ENCODE peak calls at places on chromosomes 3 and 15, in ten cellular contexts. J, M, U, B, G, H, P, L, Y and N are unnamed samples.

GRCh38 chr3:130699765-130700164 is 46.9 kb downstream of the PIK3R4 start:
- DNase-seq in J (no peak), M (no peak), U (no peak), B (no peak), G (no peak), H (peak), P (no peak), L (no peak), Y (no peak), N (peak)

GRCh38 chr15:90097475-90097874 is 4.8 kb downstream of the IDH2 start:
- DNase-seq in J (no peak), M (no peak), U (peak), B (no peak), G (no peak), H (peak), P (no peak), L (peak), Y (no peak), N (no peak)

GRCh38 chr15:64105113-64105704 is 9.4 kb downstream of the SNX1 start:
- DNase-seq in J (no peak), M (peak), U (no peak), B (no peak), G (no peak), H (no peak), P (no peak), L (no peak), Y (no peak), N (peak)

GRCh38 chr15:74193905-74194304 is 8.7 kb downstream of the STRA6 start:
- DNase-seq in J (no peak), M (no peak), U (no peak), B (no peak), G (no peak), H (no peak), P (no peak), L (no peak), Y (no peak), N (no peak)

GRCh38 chr3:99159220-99159762 is 257.8 kb upstream of the DCBLD2 start:
- DNase-seq in J (no peak), M (no peak), U (no peak), B (no peak), G (no peak), H (no peak), P (no peak), L (no peak), Y (no peak), N (no peak)

GRCh38 chr15:41032079-41032328 is 78.7 kb downstream of the CHAC1 start:
- DNase-seq in J (no peak), M (no peak), U (no peak), B (no peak), G (no peak), H (no peak), P (no peak), L (no peak), Y (no peak), N (no peak)

GRCh38 chr3:4976109-4976508 is 3.1 kb upstream of the BHLHE40 start:
- DNase-seq in J (peak), M (peak), U (peak), B (peak), G (no peak), H (peak), P (peak), L (no peak), Y (peak), N (peak)

GRCh38 chr3:38575279-38575843 is 74.1 kb downstream of the SCN5A start:
- DNase-seq in J (no peak), M (no peak), U (no peak), B (no peak), G (no peak), H (no peak), P (no peak), L (no peak), Y (no peak), N (no peak)

GRCh38 chr3:98784042-98784441 is 20.9 kb downstream of the ST3GAL6 start:
- DNase-seq in J (no peak), M (no peak), U (no peak), B (no peak), G (no peak), H (no peak), P (no peak), L (no peak), Y (peak), N (no peak)

GRCh38 chr3:165768680-165769079 is 68.5 kb downstream of the BCHE start:
- DNase-seq in J (peak), M (no peak), U (no peak), B (no peak), G (no peak), H (no peak), P (no peak), L (no peak), Y (peak), N (no peak)

GRCh38 chr3:192889694-192890093 is 28.0 kb downstream of the MB21D2 start:
- DNase-seq in J (no peak), M (no peak), U (no peak), B (no peak), G (no peak), H (no peak), P (no peak), L (no peak), Y (no peak), N (no peak)

GRCh38 chr3:13420817-13421755 is 964 bp upstream of the NUP210 start:
- DNase-seq in J (peak), M (peak), U (peak), B (peak), G (no peak), H (peak), P (no peak), L (peak), Y (no peak), N (no peak)

GRCh38 chr3:36244728-36245127 is 135.6 kb upstream of the STAC start:
- DNase-seq in J (no peak), M (no peak), U (no peak), B (no peak), G (peak), H (no peak), P (no peak), L (no peak), Y (peak), N (no peak)

GRCh38 chr3:67030785-67031740 is 33.0 kb downstream of the KBTBD8 start:
- DNase-seq in J (no peak), M (no peak), U (no peak), B (no peak), G (no peak), H (no peak), P (no peak), L (no peak), Y (no peak), N (no peak)

GRCh38 chr3:16808393-16809107 is 76.2 kb upstream of the PLCL2 start:
- DNase-seq in J (no peak), M (no peak), U (no peak), B (no peak), G (no peak), H (no peak), P (no peak), L (no peak), Y (no peak), N (no peak)

GRCh38 chr3:108472011-108472591 is 38.3 kb downstream of the MYH15 start:
- DNase-seq in J (no peak), M (peak), U (no peak), B (no peak), G (peak), H (no peak), P (no peak), L (no peak), Y (peak), N (peak)

GRCh38 chr15:49751191-49751590 is 130.3 kb downstream of the DTWD1 start:
- DNase-seq in J (no peak), M (no peak), U (no peak), B (no peak), G (no peak), H (no peak), P (no peak), L (no peak), Y (no peak), N (no peak)

GRCh38 chr15:78259232-78259631 is 5.1 kb upstream of the DNAJA4 start:
- DNase-seq in J (no peak), M (no peak), U (no peak), B (no peak), G (no peak), H (no peak), P (no peak), L (no peak), Y (no peak), N (no peak)

GRCh38 chr3:105752791-105753415 is 115.9 kb downstream of the CBLB start:
- DNase-seq in J (no peak), M (no peak), U (no peak), B (no peak), G (no peak), H (peak), P (no peak), L (peak), Y (peak), N (no peak)

GRCh38 chr3:64674591-64675076 is 13.2 kb downstream of the ADAMTS9 start:
- DNase-seq in J (no peak), M (no peak), U (no peak), B (no peak), G (peak), H (no peak), P (no peak), L (no peak), Y (no peak), N (no peak)

GRCh38 chr3:101268987-101269386 is 51.4 kb downstream of the IMPG2 start:
- DNase-seq in J (no peak), M (no peak), U (no peak), B (no peak), G (no peak), H (no peak), P (no peak), L (no peak), Y (no peak), N (no peak)

GRCh38 chr3:112017081-112017480 is 17.5 kb upstream of the TMPRSS7 start:
- DNase-seq in J (no peak), M (no peak), U (no peak), B (no peak), G (no peak), H (no peak), P (no peak), L (no peak), Y (no peak), N (no peak)

GRCh38 chr15:76058714-76059319 is 968 bp upstream of the TMEM266 start:
- DNase-seq in J (peak), M (peak), U (no peak), B (no peak), G (no peak), H (peak), P (peak), L (no peak), Y (peak), N (no peak)

GRCh38 chr3:25150199-25150598 is 277.9 kb upstream of the RARB start:
- DNase-seq in J (no peak), M (no peak), U (no peak), B (no peak), G (no peak), H (no peak), P (no peak), L (no peak), Y (no peak), N (no peak)

GRCh38 chr3:87307805-87308204 is 31.4 kb upstream of the POU1F1 start:
- DNase-seq in J (no peak), M (no peak), U (no peak), B (no peak), G (no peak), H (peak), P (no peak), L (no peak), Y (no peak), N (no peak)

GRCh38 chr3:186102687-186103086 is 6.2 kb downstream of the ETV5 start:
- DNase-seq in J (no peak), M (no peak), U (no peak), B (peak), G (no peak), H (no peak), P (no peak), L (no peak), Y (no peak), N (peak)

GRCh38 chr3:79367066-79367465 is 400.7 kb downstream of the ROBO1 start:
- DNase-seq in J (no peak), M (no peak), U (no peak), B (no peak), G (peak), H (no peak), P (no peak), L (no peak), Y (peak), N (peak)

GRCh38 chr3:184241447-184242296 is 7.1 kb downstream of the ALG3 start:
- DNase-seq in J (peak), M (peak), U (peak), B (peak), G (no peak), H (no peak), P (no peak), L (no peak), Y (peak), N (peak)

GRCh38 chr3:153293222-153293621 is 131.2 kb downstream of the RAP2B start:
- DNase-seq in J (no peak), M (no peak), U (no peak), B (no peak), G (no peak), H (no peak), P (no peak), L (no peak), Y (peak), N (peak)

GRCh38 chr3:193743702-193744047 is 150.7 kb downstream of the OPA1 start:
- DNase-seq in J (no peak), M (no peak), U (no peak), B (no peak), G (no peak), H (peak), P (no peak), L (no peak), Y (no peak), N (no peak)

GRCh38 chr3:188840290-188840689 is 331.5 kb upstream of the TPRG1 start:
- DNase-seq in J (no peak), M (no peak), U (no peak), B (no peak), G (no peak), H (no peak), P (no peak), L (no peak), Y (no peak), N (no peak)

GRCh38 chr3:49171119-49171774 is at the start of gene KLHDC8B:
- DNase-seq in J (peak), M (peak), U (peak), B (peak), G (no peak), H (peak), P (peak), L (peak), Y (peak), N (peak)

GRCh38 chr3:27758083-27758482 is 36.0 kb upstream of the EOMES start:
- DNase-seq in J (no peak), M (no peak), U (no peak), B (no peak), G (peak), H (no peak), P (no peak), L (no peak), Y (peak), N (peak)

GRCh38 chr3:112413074-112413473 is 80.1 kb downstream of the CD200 start:
- DNase-seq in J (no peak), M (no peak), U (no peak), B (no peak), G (no peak), H (no peak), P (no peak), L (no peak), Y (no peak), N (no peak)

GRCh38 chr3:10400050-10400748 is 79.3 kb upstream of the SEC13 start:
- DNase-seq in J (no peak), M (no peak), U (no peak), B (peak), G (no peak), H (no peak), P (no peak), L (no peak), Y (no peak), N (peak)

GRCh38 chr3:69204315-69204957 is 82.0 kb upstream of the LMOD3 start:
- DNase-seq in J (no peak), M (no peak), U (no peak), B (no peak), G (no peak), H (peak), P (no peak), L (no peak), Y (no peak), N (peak)

GRCh38 chr3:105860649-105861048 is 8.2 kb downstream of the CBLB start:
- DNase-seq in J (no peak), M (no peak), U (no peak), B (no peak), G (no peak), H (no peak), P (no peak), L (no peak), Y (no peak), N (no peak)

GRCh38 chr3:9109570-9109914 is 139.9 kb downstream of the SRGAP3 start:
- DNase-seq in J (no peak), M (no peak), U (no peak), B (no peak), G (no peak), H (no peak), P (no peak), L (no peak), Y (no peak), N (no peak)

GRCh38 chr3:9110316-9110715 is 139.1 kb downstream of the SRGAP3 start:
- DNase-seq in J (no peak), M (no peak), U (peak), B (no peak), G (no peak), H (no peak), P (no peak), L (no peak), Y (no peak), N (no peak)

GRCh38 chr3:9113040-9113439 is 136.4 kb downstream of the SRGAP3 start:
- DNase-seq in J (no peak), M (no peak), U (no peak), B (no peak), G (no peak), H (no peak), P (no peak), L (no peak), Y (no peak), N (no peak)

GRCh38 chr3:9110802-9111201 is 138.6 kb downstream of the SRGAP3 start:
- DNase-seq in J (no peak), M (no peak), U (no peak), B (no peak), G (no peak), H (no peak), P (no peak), L (no peak), Y (no peak), N (no peak)

GRCh38 chr3:9111349-9112265 is 137.8 kb downstream of the SRGAP3 start:
- DNase-seq in J (peak), M (no peak), U (no peak), B (peak), G (no peak), H (no peak), P (no peak), L (no peak), Y (no peak), N (peak)
- TF ChIP-seq CTCF in J (peak), M (no peak), U (no peak), B (no peak), G (no peak), H (peak), P (no peak), L (no peak), Y (no peak), N (no peak)

DNA sequence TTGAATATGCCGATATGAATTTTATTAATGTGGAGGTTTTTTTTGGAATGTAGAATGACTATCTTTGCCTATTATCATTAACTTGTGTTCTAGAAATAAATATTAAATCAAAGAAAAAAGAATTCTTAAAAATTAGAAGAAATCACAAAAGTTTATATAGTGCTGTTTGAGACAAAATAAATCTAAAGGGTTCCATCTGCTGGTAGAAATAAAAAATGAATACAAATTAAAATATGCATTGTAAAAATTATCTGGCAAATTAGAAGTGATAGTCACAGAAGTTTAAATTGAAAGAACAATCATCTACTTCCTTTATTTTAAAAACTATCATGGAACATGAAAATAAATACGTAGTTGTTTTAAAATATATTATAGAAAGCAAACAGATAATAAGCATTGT is 22.7 kb upstream of the ZBTB20 start:
- DNase-seq in J (no peak), M (no peak), U (no peak), B (no peak), G (no peak), H (no peak), P (no peak), L (no peak), Y (no peak), N (no peak)
- TF ChIP-seq CTCF in J (no peak), M (no peak), U (peak), B (peak), G (no peak), H (no peak), P (peak), L (peak), Y (no peak), N (peak)

DNA sequence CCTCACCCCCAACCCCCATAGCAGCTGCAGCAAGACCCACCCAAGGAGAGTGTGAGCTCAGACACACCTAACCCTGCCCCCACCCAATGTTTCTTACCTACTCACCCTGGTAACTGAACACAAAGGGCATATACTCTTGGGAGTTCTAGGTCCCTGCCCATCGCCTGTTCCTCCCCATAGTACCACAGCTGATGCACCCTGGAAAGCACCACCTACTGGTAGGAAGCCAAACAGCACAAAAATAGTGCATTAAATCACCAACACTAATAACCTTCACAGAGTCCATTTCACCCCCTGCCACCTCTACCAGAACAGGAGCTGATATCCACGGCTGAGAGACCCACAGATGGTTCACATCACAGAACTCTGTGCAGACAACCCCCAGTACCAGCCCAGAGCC is 245.2 kb downstream of the EFHB start:
- DNase-seq in J (no peak), M (no peak), U (no peak), B (no peak), G (no peak), H (no peak), P (no peak), L (no peak), Y (no peak), N (no peak)
- TF ChIP-seq CTCF in J (peak), M (no peak), U (no peak), B (no peak), G (no peak), H (no peak), P (no peak), L (no peak), Y (no peak), N (no peak)

GRCh38 chr15:80242802-80243201 is 9.2 kb downstream of the CTXND1 start:
- DNase-seq in J (no peak), M (no peak), U (peak), B (no peak), G (no peak), H (no peak), P (no peak), L (no peak), Y (no peak), N (no peak)

GRCh38 chr15:80240261-80240660 is 11.8 kb downstream of the CTXND1 start:
- DNase-seq in J (no peak), M (no peak), U (no peak), B (no peak), G (no peak), H (no peak), P (no peak), L (no peak), Y (no peak), N (no peak)

GRCh38 chr15:80246425-80246894 is 5.6 kb downstream of the CTXND1 start:
- DNase-seq in J (no peak), M (no peak), U (peak), B (no peak), G (no peak), H (no peak), P (no peak), L (no peak), Y (no peak), N (peak)

GRCh38 chr15:80241508-80241907 is 10.5 kb downstream of the CTXND1 start:
- DNase-seq in J (no peak), M (no peak), U (no peak), B (no peak), G (no peak), H (no peak), P (no peak), L (no peak), Y (no peak), N (no peak)

DNA sequence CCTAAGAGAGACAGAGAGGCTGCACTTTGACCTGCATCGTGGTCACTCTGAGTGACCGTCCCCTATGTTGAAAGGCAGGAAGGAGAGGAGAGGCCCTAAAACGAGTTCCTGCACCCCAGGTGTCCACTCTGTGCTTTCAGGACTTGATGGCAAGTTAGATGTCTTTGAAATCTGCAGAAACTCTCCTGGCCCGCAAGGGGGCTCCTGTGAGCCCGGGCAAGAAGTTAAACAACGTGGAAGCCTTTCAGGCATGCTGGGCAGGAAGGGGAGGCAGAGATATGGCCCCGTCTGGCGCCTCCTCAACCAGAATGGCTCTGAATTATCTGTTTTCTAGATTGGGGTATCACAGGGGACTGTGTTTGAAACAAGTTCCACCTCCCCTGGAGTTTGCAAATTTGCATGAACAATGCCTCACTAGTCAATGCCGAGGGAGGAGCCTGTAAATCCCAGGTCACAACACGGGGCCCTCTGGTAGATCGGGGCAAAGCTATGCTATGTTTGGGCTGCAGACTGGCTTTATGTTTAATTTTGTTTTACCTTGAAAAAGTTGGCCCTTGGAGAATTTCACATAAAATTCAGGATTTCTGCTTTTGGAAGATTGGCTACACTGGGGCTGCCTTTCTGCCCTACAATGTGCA is 9.8 kb downstream of the CTXND1 start:
- DNase-seq in J (peak), M (no peak), U (no peak), B (no peak), G (no peak), H (peak), P (no peak), L (no peak), Y (no peak), N (peak)
- TF ChIP-seq CTCF in J (peak), M (peak), U (peak), B (peak), G (peak), H (peak), P (peak), L (no peak), Y (peak), N (peak)